ENCODE peak calls at places on chromosome 3, in four cellular contexts. F, A, R and C are unnamed samples.

GRCh38 chr3:62922326-62922725 is 47.1 kb upstream of the CADPS start:
- DNase-seq in F (no peak), A (no peak), R (no peak), C (no peak)

GRCh38 chr3:50652709-50653108 is 22.0 kb upstream of the DOCK3 start:
- DNase-seq in F (peak; percentile 18), A (peak; percentile 5), R (peak; percentile 43), C (peak; percentile 32)

GRCh38 chr3:39205131-39205530 is 12.7 kb upstream of the XIRP1 start:
- DNase-seq in F (no peak), A (no peak), R (no peak), C (no peak)

GRCh38 chr3:188082040-188082439 is 71.9 kb upstream of the LPP start:
- DNase-seq in F (no peak), A (no peak), R (no peak), C (no peak)

GRCh38 chr3:197443506-197443905 is 112.3 kb downstream of the BDH1 start:
- DNase-seq in F (no peak), A (no peak), R (no peak), C (no peak)

GRCh38 chr3:153640689-153641308 is 478.8 kb downstream of the RAP2B start:
- DNase-seq in F (no peak), A (no peak), R (no peak), C (no peak)

GRCh38 chr3:55805169-55805568 is 318.1 kb upstream of the WNT5A start:
- DNase-seq in F (no peak), A (no peak), R (no peak), C (no peak)

GRCh38 chr3:110774496-110775265 is 296.9 kb upstream of the NECTIN3 start:
- DNase-seq in F (no peak), A (no peak), R (no peak), C (no peak)

GRCh38 chr3:194310516-194310915 is 40.6 kb downstream of the CPN2 start:
- DNase-seq in F (no peak), A (no peak), R (no peak), C (no peak)

GRCh38 chr3:169660709-169661566 is 2.6 kb downstream of the MECOM start:
- DNase-seq in F (no peak), A (no peak), R (no peak), C (no peak)

GRCh38 chr3:135650309-135650708 is 315.2 kb upstream of the PPP2R3A start:
- DNase-seq in F (no peak), A (no peak), R (no peak), C (no peak)

GRCh38 chr3:12957334-12957733 is 115.9 kb downstream of the IQSEC1 start:
- DNase-seq in F (no peak), A (no peak), R (no peak), C (no peak)

GRCh38 chr3:8416965-8417364 is 84.7 kb upstream of the LMCD1 start:
- DNase-seq in F (peak; percentile 7), A (no peak), R (no peak), C (peak; percentile 38)

GRCh38 chr3:153070153-153070868 is 91.7 kb upstream of the RAP2B start:
- DNase-seq in F (peak; percentile 11), A (no peak), R (no peak), C (peak; percentile 60)

GRCh38 chr3:149153402-149153801 is 24.0 kb downstream of the HPS3 start:
- DNase-seq in F (no peak), A (no peak), R (no peak), C (no peak)

GRCh38 chr3:194633349-194634004 is at the start of gene TMEM44:
- DNase-seq in F (peak; percentile 89), A (peak; percentile 27), R (peak; percentile 84), C (peak; percentile 94)

GRCh38 chr3:153166206-153166605 is 4.2 kb downstream of the RAP2B start:
- DNase-seq in F (no peak), A (no peak), R (no peak), C (peak; percentile 74)

GRCh38 chr3:13078158-13078905 is 5.1 kb upstream of the IQSEC1 start:
- DNase-seq in F (no peak), A (no peak), R (no peak), C (no peak)

GRCh38 chr3:176839447-176839846 is 357.8 kb downstream of the TBL1XR1 start:
- DNase-seq in F (no peak), A (no peak), R (no peak), C (no peak)

GRCh38 chr3:99602183-99602582 is 36.2 kb upstream of the COL8A1 start:
- DNase-seq in F (no peak), A (no peak), R (no peak), C (no peak)

GRCh38 chr3:114418724-114419543 is 125.1 kb downstream of the TIGIT start:
- DNase-seq in F (peak; percentile 73), A (no peak), R (peak; percentile 73), C (peak; percentile 31)

GRCh38 chr3:57743511-57743910 is 12.6 kb upstream of the SLMAP start:
- DNase-seq in F (no peak), A (no peak), R (no peak), C (no peak)

GRCh38 chr3:4709336-4709735 is 216.2 kb downstream of the ITPR1 start:
- DNase-seq in F (no peak), A (no peak), R (no peak), C (no peak)

GRCh38 chr3:26264708-26265107 is 357.9 kb upstream of the LRRC3B start:
- DNase-seq in F (no peak), A (no peak), R (no peak), C (no peak)

GRCh38 chr3:4627651-4628375 is 134.7 kb downstream of the ITPR1 start:
- DNase-seq in F (no peak), A (no peak), R (no peak), C (no peak)

GRCh38 chr3:99663981-99664380 is 25.6 kb downstream of the COL8A1 start:
- DNase-seq in F (no peak), A (no peak), R (no peak), C (no peak)

GRCh38 chr3:179929091-179929529 is 107.6 kb downstream of the PEX5L start:
- DNase-seq in F (peak; percentile 57), A (no peak), R (peak; percentile 35), C (peak; percentile 55)

GRCh38 chr3:184688872-184689271 is 23.0 kb downstream of the MAGEF1 start:
- DNase-seq in F (no peak), A (no peak), R (no peak), C (no peak)

GRCh38 chr3:174035317-174035886 is 637.9 kb downstream of the NLGN1 start:
- DNase-seq in F (no peak), A (no peak), R (no peak), C (no peak)

GRCh38 chr3:172187511-172187910 is 148.1 kb downstream of the FNDC3B start:
- DNase-seq in F (no peak), A (no peak), R (no peak), C (no peak)
- TF ChIP-seq POLR2AphosphoS2 in F (no peak), A (no peak), R (no peak), C (no peak)

GRCh38 chr3:178022599-178022998 is 513.6 kb upstream of the KCNMB2 start:
- DNase-seq in F (no peak), A (no peak), R (no peak), C (no peak)
- TF ChIP-seq POLR2AphosphoS2 in F (no peak), A (no peak), R (no peak), C (no peak)

GRCh38 chr3:129530821-129531220 is 2.4 kb downstream of the RHO start:
- DNase-seq in F (no peak), A (no peak), R (no peak), C (no peak)
- TF ChIP-seq POLR2AphosphoS2 in F (no peak), A (no peak), R (no peak), C (no peak)

GRCh38 chr3:87318609-87319008 is 42.2 kb upstream of the POU1F1 start:
- DNase-seq in F (no peak), A (no peak), R (no peak), C (no peak)
- TF ChIP-seq POLR2AphosphoS2 in F (no peak), A (no peak), R (no peak), C (no peak)